ENCODE peak calls at places on chromosomes 2 and 18, in five cellular contexts. O is cardiac muscle cell, M is OCI-LY7, Y is adrenal gland, F is right lobe of liver. A is an unnamed sample. For H3K4me1, the result is how much of the 10 kb centered on the place peaks cover.

GRCh38 chr18:79299711-79300110 is 96.0 kb upstream of the NFATC1 start:
- DNase-seq in M (no peak), Y (no peak), F (no peak), O (no peak), A (no peak)

GRCh38 chr18:23273443-23273966 is 138.2 kb downstream of the CABLES1 start:
- DNase-seq in Y (no peak), F (no peak), M (no peak), O (no peak), A (no peak)

GRCh38 chr2:195486987-195487644 is 169.9 kb upstream of the SLC39A10 start:
- DNase-seq in F (no peak), M (peak), Y (no peak), O (peak), A (peak)

GRCh38 chr2:200483729-200484198 is 26.1 kb downstream of the KCTD18 start:
- DNase-seq in F (peak), Y (peak), O (peak), M (peak), A (peak)

GRCh38 chr2:231393149-231394131 is 2.1 kb upstream of the B3GNT7 start:
- DNase-seq in F (no peak), M (peak), Y (peak), O (no peak), A (no peak)

GRCh38 chr18:59459352-59460059 is 100.4 kb upstream of the LMAN1 start:
- DNase-seq in Y (no peak), F (no peak), M (peak), O (peak), A (no peak)

GRCh38 chr2:95026471-95027368 is 1.2 kb downstream of the MAL start:
- DNase-seq in Y (no peak), M (no peak), F (no peak), O (no peak), A (no peak)

GRCh38 chr2:191650896-191651773 is 26.8 kb upstream of the NABP1 start:
- DNase-seq in F (no peak), O (no peak), Y (no peak), M (no peak), A (no peak)

GRCh38 chr18:12861637-12862036 is 22.4 kb downstream of the PTPN2 start:
- DNase-seq in O (no peak), Y (no peak), F (no peak), M (peak), A (no peak)

GRCh38 chr2:237558918-237559645 is 7.3 kb upstream of the PRLH start:
- DNase-seq in Y (peak), F (peak), M (no peak), O (no peak), A (peak)

GRCh38 chr2:192413812-192414424 is 219.2 kb upstream of the TMEFF2 start:
- DNase-seq in Y (no peak), F (peak), O (no peak), M (no peak), A (no peak)

GRCh38 chr2:70212298-70212948 is 21.6 kb upstream of the C2orf42 start:
- DNase-seq in M (no peak), O (no peak), F (no peak), Y (no peak), A (no peak)

GRCh38 chr2:182242561-182242960 is 184.3 kb downstream of the PDE1A start:
- DNase-seq in Y (no peak), M (no peak), F (no peak), O (no peak), A (no peak)

GRCh38 chr18:47410139-47410538 is 158.7 kb upstream of the SKOR2 start:
- DNase-seq in Y (no peak), M (no peak), O (no peak), F (no peak), A (no peak)

GRCh38 chr18:37019157-37019571 is 190.2 kb downstream of the KIAA1328 start:
- DNase-seq in F (no peak), Y (no peak), M (no peak), O (peak), A (peak)

GRCh38 chr2:102186676-102187190 is at the start of gene IL1RL2:
- DNase-seq in M (no peak), O (no peak), F (peak), Y (peak), A (no peak)

GRCh38 chr2:134683561-134684112 is 35.2 kb downstream of the TMEM163 start:
- DNase-seq in O (no peak), M (no peak), Y (peak), F (no peak), A (no peak)

GRCh38 chr2:7539760-7540159 is 622.5 kb downstream of the RNF144A start:
- DNase-seq in Y (no peak), M (no peak), F (no peak), O (no peak), A (peak)

GRCh38 chr2:156657809-156658208 is 221.6 kb downstream of the GPD2 start:
- DNase-seq in Y (no peak), O (no peak), M (no peak), F (no peak), A (no peak)

GRCh38 chr2:135585586-135585985 is 54.3 kb downstream of the R3HDM1 start:
- DNase-seq in O (no peak), Y (no peak), F (no peak), M (peak), A (no peak)

GRCh38 chr2:9106338-9107167 is 100.1 kb upstream of the ASAP2 start:
- DNase-seq in F (no peak), Y (no peak), O (no peak), M (no peak), A (no peak)

GRCh38 chr2:230541934-230542380 is 126.0 kb downstream of the SP100 start:
- DNase-seq in O (no peak), M (no peak), F (no peak), Y (no peak), A (no peak)

GRCh38 chr2:240294514-240294913 is 140.9 kb upstream of the GPC1 start:
- DNase-seq in O (no peak), F (no peak), Y (no peak), M (no peak), A (no peak)

GRCh38 chr2:100018794-100019193 is 123.6 kb downstream of the AFF3 start:
- DNase-seq in Y (no peak), M (no peak), F (no peak), O (peak), A (no peak)

GRCh38 chr18:74146756-74147155 is 878 bp downstream of the FBXO15 start:
- DNase-seq in Y (no peak), O (no peak), M (no peak), F (no peak), A (no peak)

GRCh38 chr2:61469424-61470121 is 1.3 kb downstream of the USP34 start:
- DNase-seq in M (no peak), Y (no peak), F (no peak), O (no peak), A (no peak)

GRCh38 chr2:238873401-238873801 is 25.5 kb downstream of the TWIST2 start:
- DNase-seq in Y (no peak), M (no peak), O (no peak), F (no peak), A (no peak)

GRCh38 chr2:238874330-238875050 is 26.6 kb downstream of the TWIST2 start:
- DNase-seq in Y (no peak), O (no peak), F (no peak), M (no peak), A (no peak)

GRCh38 chr2:238872026-238872425 is 24.1 kb downstream of the TWIST2 start:
- DNase-seq in F (no peak), M (no peak), O (no peak), Y (no peak), A (no peak)

GRCh38 chr2:238873841-238874240 is 26.0 kb downstream of the TWIST2 start:
- DNase-seq in F (no peak), O (no peak), Y (no peak), M (no peak), A (no peak)

GRCh38 chr2:238872628-238873400 is 24.9 kb downstream of the TWIST2 start:
- DNase-seq in F (no peak), Y (no peak), O (no peak), M (no peak), A (no peak)
- H3K4me1 ChIP-seq in F (under half), Y (under half), O (under half), M (under half), A (under half)

GRCh38 chr18:26088482-26088881 is 1.9 kb downstream of the SS18 start:
- DNase-seq in F (no peak), Y (no peak), O (no peak), M (peak), A (no peak)
- H3K4me1 ChIP-seq in F (under half), Y (under half), O (under half), M (half or more), A (under half)

GRCh38 chr2:189165656-189166380 is 13.7 kb downstream of the COL5A2 start:
- DNase-seq in O (no peak), F (no peak), Y (no peak), M (no peak), A (peak)

GRCh38 chr2:189163889-189164288 is 15.7 kb downstream of the COL5A2 start:
- DNase-seq in F (no peak), Y (no peak), O (peak), M (no peak), A (peak)

GRCh38 chr2:189162566-189162965 is 17.0 kb downstream of the COL5A2 start:
- DNase-seq in Y (no peak), O (no peak), F (no peak), M (no peak), A (no peak)

GRCh38 chr2:189161894-189162293 is 17.7 kb downstream of the COL5A2 start:
- DNase-seq in O (no peak), M (no peak), F (no peak), Y (no peak), A (no peak)

DNA sequence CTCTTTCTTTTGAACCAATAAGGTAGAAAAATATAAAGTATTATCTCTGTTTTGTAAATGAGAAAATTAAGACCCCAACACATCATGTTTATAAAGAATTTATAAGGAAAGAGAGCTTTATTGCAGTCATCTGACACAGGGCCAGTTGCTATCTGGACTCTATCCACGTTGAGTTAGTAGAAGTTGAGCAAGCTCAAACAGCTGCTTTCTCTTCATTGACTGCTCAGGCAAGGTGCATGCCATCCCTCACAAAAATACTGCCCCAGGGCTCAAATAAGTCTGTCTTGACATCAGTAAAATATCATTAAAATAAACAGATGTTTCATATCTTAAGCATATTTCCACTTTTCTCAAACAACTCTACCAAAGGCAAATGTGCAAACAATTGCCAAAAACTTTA is 14.8 kb downstream of the COL5A2 start:
- DNase-seq in O (peak), M (no peak), Y (no peak), F (no peak), A (peak)
- H3K4me1 ChIP-seq in O (under half), M (under half), Y (under half), F (under half), A (under half)

GRCh38 chr2:85794491-85795121 is 40.8 kb downstream of the ATOH8 start:
- DNase-seq in Y (no peak), M (no peak), F (no peak), O (peak), A (peak)
- H3K4me1 ChIP-seq in Y (under half), M (under half), F (under half), O (under half), A (half or more)

GRCh38 chr2:206378835-206379234 is 64.5 kb upstream of the ADAM23 start:
- DNase-seq in Y (no peak), F (no peak), O (no peak), M (no peak), A (peak)
- H3K4me1 ChIP-seq in Y (under half), F (under half), O (under half), M (under half), A (under half)

GRCh38 chr2:226738821-226739507 is 60.7 kb downstream of the IRS1 start:
- DNase-seq in M (no peak), O (peak), Y (no peak), F (no peak), A (no peak)
- H3K4me1 ChIP-seq in M (under half), O (under half), Y (half or more), F (under half), A (under half)

GRCh38 chr18:55401638-55402191 is 186.3 kb downstream of the TCF4 start:
- DNase-seq in Y (no peak), O (peak), M (no peak), F (peak), A (peak)

GRCh38 chr18:55403555-55403954 is 184.4 kb downstream of the TCF4 start:
- DNase-seq in Y (no peak), O (no peak), M (no peak), F (no peak), A (no peak)

GRCh38 chr18:55400590-55401274 is 187.3 kb downstream of the TCF4 start:
- DNase-seq in M (no peak), F (no peak), Y (no peak), O (no peak), A (peak)

GRCh38 chr18:55402731-55403405 is 185.1 kb downstream of the TCF4 start:
- DNase-seq in O (no peak), Y (no peak), M (no peak), F (no peak), A (no peak)

GRCh38 chr18:55401275-55401620 is 186.7 kb downstream of the TCF4 start:
- DNase-seq in M (no peak), O (no peak), Y (no peak), F (no peak), A (no peak)
- H3K4me1 ChIP-seq in M (under half), O (under half), Y (under half), F (under half), A (under half)

GRCh38 chr2:45821558-45822271 is 170.2 kb downstream of the PRKCE start:
- DNase-seq in Y (peak), F (peak), O (peak), M (no peak), A (peak)

GRCh38 chr2:45820048-45820447 is 168.6 kb downstream of the PRKCE start:
- DNase-seq in M (no peak), F (no peak), Y (no peak), O (no peak), A (no peak)

GRCh38 chr2:45825001-45825651 is 173.7 kb downstream of the PRKCE start:
- DNase-seq in F (no peak), O (no peak), M (peak), Y (no peak), A (peak)

GRCh38 chr2:45823723-45824206 is 172.3 kb downstream of the PRKCE start:
- DNase-seq in M (no peak), O (no peak), Y (peak), F (peak), A (no peak)

GRCh38 chr2:45822272-45822630 is 170.8 kb downstream of the PRKCE start:
- DNase-seq in O (no peak), Y (no peak), M (no peak), F (no peak), A (peak)
- H3K4me1 ChIP-seq in O (under half), Y (under half), M (under half), F (under half), A (under half)

GRCh38 chr18:22112215-22112614 is 57.2 kb upstream of the GATA6 start:
- DNase-seq in F (no peak), Y (no peak), M (no peak), O (no peak), A (no peak)
- H3K4me1 ChIP-seq in F (under half), Y (under half), M (under half), O (under half), A (under half)

GRCh38 chr2:43221660-43222471 is 4.5 kb downstream of the ZFP36L2 start:
- DNase-seq in F (peak), O (peak), Y (peak), M (peak), A (peak)
- H3K4me1 ChIP-seq in F (under half), O (half or more), Y (half or more), M (half or more), A (under half)